ENCODE peak calls at places on chromosomes 16 and 17, in six cellular contexts. N is effector CD4-positive, alpha-beta T cell; R is PC-9; O is ACHN; J is posterior cingulate gyrus; H is PC-3. A is an unnamed sample.

GRCh38 chr17:66304304-66305174 is 2.1 kb downstream of the PRKCA start:
- DNase-seq in H (peak; percentile 59), N (no peak), J (no peak), R (peak; percentile 54), O (peak; percentile 59), A (peak; percentile 86)

GRCh38 chr16:71830359-71830758 is 15.4 kb upstream of the ATXN1L start:
- DNase-seq in O (no peak), J (no peak), R (no peak), N (no peak), H (no peak), A (no peak)

GRCh38 chr17:81460856-81461460 is 51.6 kb downstream of the ACTG1 start:
- DNase-seq in N (no peak), J (no peak), H (no peak), R (no peak), O (no peak), A (no peak)

GRCh38 chr17:564526-564925 is 150.1 kb downstream of the VPS53 start:
- DNase-seq in O (no peak), N (no peak), R (no peak), H (no peak), J (no peak), A (no peak)

GRCh38 chr16:87806608-87807546 is 41.1 kb upstream of the KLHDC4 start:
- DNase-seq in J (peak; percentile 94), H (peak; percentile 68), O (peak; percentile 90), R (peak; percentile 91), N (no peak), A (peak; percentile 94)

GRCh38 chr17:45640141-45640850 is 143.8 kb upstream of the CRHR1 start:
- DNase-seq in J (peak; percentile 96), O (peak; percentile 77), N (peak; percentile 73), H (peak; percentile 91), R (peak; percentile 65), A (no peak)

GRCh38 chr16:73124097-73124652 is 76.2 kb upstream of the ZFHX3 start:
- DNase-seq in J (no peak), O (no peak), R (no peak), N (no peak), H (no peak), A (no peak)

GRCh38 chr16:50336884-50337283 is 31.9 kb downstream of the BRD7 start:
- DNase-seq in H (no peak), O (no peak), N (no peak), J (no peak), R (no peak), A (no peak)

GRCh38 chr16:75679366-75679765 is 2.6 kb upstream of the CPHXL2 start:
- DNase-seq in N (no peak), J (no peak), H (no peak), O (no peak), R (no peak), A (no peak)

GRCh38 chr16:89041571-89042481 is 51.8 kb upstream of the ACSF3 start:
- DNase-seq in R (no peak), J (peak; percentile 66), H (no peak), N (no peak), O (no peak), A (no peak)

GRCh38 chr17:4199818-4200402 is 56.9 kb downstream of the CYB5D2 start:
- DNase-seq in J (peak; percentile 81), O (peak; percentile 55), H (peak; percentile 39), R (no peak), N (peak; percentile 18), A (peak; percentile 32)

GRCh38 chr17:37742762-37743611 is 1.9 kb downstream of the HNF1B start:
- DNase-seq in N (no peak), O (peak; percentile 82), R (no peak), J (no peak), H (peak; percentile 42), A (peak; percentile 41)

GRCh38 chr17:40511667-40512221 is 10.3 kb upstream of the TNS4 start:
- DNase-seq in R (no peak), H (no peak), J (no peak), N (no peak), O (no peak), A (no peak)

GRCh38 chr16:65782537-65783290 is 583.8 kb upstream of the CDH5 start:
- DNase-seq in O (no peak), N (no peak), H (peak; percentile 48), R (no peak), J (no peak), A (no peak)

GRCh38 chr16:87733190-87733589 is 32.6 kb downstream of the KLHDC4 start:
- DNase-seq in R (no peak), H (no peak), O (no peak), N (no peak), J (no peak), A (no peak)

GRCh38 chr17:82840431-82840831 is 609 bp upstream of the ZNF750 start:
- DNase-seq in R (no peak), H (no peak), O (no peak), J (peak; percentile 73), N (no peak), A (no peak)

GRCh38 chr16:9665851-9666271 is 516.4 kb downstream of the GRIN2A start:
- DNase-seq in R (no peak), H (peak; percentile 34), N (no peak), O (no peak), J (no peak), A (peak; percentile 81)

GRCh38 chr17:59972778-59973177 is 8.2 kb upstream of the RNFT1 start:
- DNase-seq in N (no peak), J (no peak), R (no peak), O (no peak), H (peak; percentile 25), A (peak; percentile 42)

GRCh38 chr17:74521701-74522201 is 9.5 kb downstream of the CD300LB start:
- DNase-seq in O (no peak), H (no peak), J (peak; percentile 47), N (no peak), R (no peak), A (no peak)

GRCh38 chr17:49528966-49529365 is 33.9 kb downstream of the NGFR start:
- DNase-seq in R (no peak), O (no peak), J (peak; percentile 10), N (no peak), H (no peak), A (no peak)

GRCh38 chr16:57265850-57266530 is 18.5 kb downstream of the PLLP start:
- DNase-seq in H (peak; percentile 19), O (peak; percentile 92), R (no peak), N (no peak), J (peak; percentile 94), A (peak; percentile 35)

GRCh38 chr17:32590974-32591373 is 104.2 kb downstream of the CDK5R1 start:
- DNase-seq in R (no peak), J (no peak), N (no peak), H (no peak), O (no peak), A (peak; percentile 78)

A was measured in NCI-H69.